ENCODE peak calls at places on chromosomes 16 and 17, in ten cellular contexts. C, A, P, L, V, T, G, K, M and J are unnamed samples.

GRCh38 chr17:80942360-80943345 is 49.0 kb upstream of the CHMP6 start:
- DNase-seq in C (no peak), A (peak), M (no peak), L (peak), K (no peak), P (peak), T (peak), V (peak), G (peak), J (no peak)

GRCh38 chr17:39763046-39763800 is 25.5 kb downstream of the GRB7 start:
- DNase-seq in M (no peak), P (peak), A (peak), G (no peak), K (no peak), C (no peak), V (no peak), L (no peak), T (no peak), J (no peak)

GRCh38 chr17:41773190-41773588 is 13.3 kb downstream of the JUP start:
- DNase-seq in C (no peak), K (peak), P (peak), T (peak), A (peak), L (peak), V (peak), G (peak), M (peak), J (no peak)

GRCh38 chr16:66548068-66548467 is 1.9 kb downstream of the TK2 start:
- DNase-seq in A (no peak), L (no peak), K (no peak), V (no peak), C (no peak), M (no peak), G (no peak), T (no peak), P (no peak), J (no peak)

GRCh38 chr17:63622571-63623390 is 564 bp downstream of the MAP3K3 start:
- DNase-seq in T (no peak), P (peak), M (peak), K (no peak), G (peak), L (peak), V (peak), C (peak), A (peak), J (peak)

GRCh38 chr17:66580178-66580577 is 254.7 kb upstream of the CACNG5 start:
- DNase-seq in P (peak), K (no peak), L (peak), M (no peak), V (peak), T (peak), G (peak), A (peak), C (no peak), J (no peak)

GRCh38 chr16:25748099-25748654 is 56.4 kb downstream of the HS3ST4 start:
- DNase-seq in V (no peak), C (no peak), M (no peak), G (no peak), K (no peak), P (no peak), L (no peak), A (no peak), T (no peak), J (no peak)

GRCh38 chr17:66963521-66964082 is 905 bp upstream of the CACNG4 start:
- DNase-seq in A (no peak), M (no peak), G (no peak), T (no peak), P (no peak), K (no peak), C (no peak), V (no peak), L (no peak), J (no peak)

GRCh38 chr16:85227924-85228462 is 115.7 kb upstream of the CIBAR2 start:
- DNase-seq in V (no peak), A (peak), T (no peak), L (peak), M (peak), P (peak), K (no peak), G (no peak), C (no peak), J (peak)

GRCh38 chr16:4696905-4697866 is 3.8 kb downstream of the NUDT16L1 start:
- DNase-seq in L (no peak), K (no peak), M (no peak), G (no peak), T (no peak), V (no peak), C (no peak), P (no peak), A (no peak), J (no peak)

GRCh38 chr17:74530751-74531150 is 524 bp downstream of the CD300LB start:
- DNase-seq in V (no peak), P (no peak), K (no peak), L (no peak), C (no peak), A (no peak), M (no peak), T (no peak), G (no peak), J (no peak)

GRCh38 chr17:80870401-80870800 is 121.2 kb upstream of the CHMP6 start:
- DNase-seq in A (no peak), L (peak), V (no peak), P (no peak), T (no peak), G (no peak), K (no peak), M (no peak), C (no peak), J (no peak)

GRCh38 chr17:77707546-77707945 is 251.0 kb upstream of the TNRC6C start:
- DNase-seq in L (no peak), G (no peak), C (no peak), P (no peak), V (no peak), T (no peak), K (no peak), M (no peak), A (no peak), J (no peak)

GRCh38 chr16:28108590-28109247 is 45.2 kb upstream of the GSG1L start:
- DNase-seq in G (peak), T (no peak), A (no peak), P (no peak), K (no peak), C (no peak), V (no peak), M (no peak), L (no peak), J (no peak)

GRCh38 chr16:17434006-17434405 is 36.8 kb downstream of the XYLT1 start:
- DNase-seq in P (peak), C (no peak), T (no peak), G (no peak), A (no peak), M (no peak), K (no peak), L (no peak), V (peak), J (no peak)

GRCh38 chr17:40854175-40854814 is 12.7 kb downstream of the KRT12 start:
- DNase-seq in K (peak), P (peak), M (no peak), A (peak), V (no peak), C (no peak), L (peak), T (peak), G (no peak), J (no peak)

GRCh38 chr17:62165378-62165722 is 100.3 kb upstream of the MED13 start:
- DNase-seq in K (peak), T (no peak), C (no peak), L (no peak), M (peak), G (no peak), P (no peak), A (no peak), V (no peak), J (peak)

GRCh38 chr17:66791337-66791736 is 43.6 kb upstream of the CACNG5 start:
- DNase-seq in L (no peak), C (no peak), A (no peak), K (no peak), V (no peak), M (no peak), T (no peak), P (no peak), G (no peak), J (no peak)

GRCh38 chr17:29136998-29137730 is 43.0 kb downstream of the MYO18A start:
- DNase-seq in K (no peak), G (no peak), P (no peak), V (no peak), T (no peak), A (peak), M (no peak), L (no peak), C (no peak), J (no peak)

GRCh38 chr17:60863892-60864673 is 186.4 kb downstream of the BCAS3 start:
- DNase-seq in C (no peak), A (no peak), L (no peak), V (no peak), G (no peak), T (no peak), K (no peak), P (peak), M (peak), J (no peak)

GRCh38 chr16:82639666-82640336 is 13.0 kb downstream of the CDH13 start:
- DNase-seq in K (peak), A (peak), P (peak), L (peak), C (peak), V (peak), M (peak), T (no peak), G (peak), J (no peak)

GRCh38 chr17:61389670-61390478 is 9.8 kb upstream of the TBX2 start:
- DNase-seq in L (no peak), T (no peak), G (peak), P (peak), C (no peak), K (no peak), M (peak), V (no peak), A (no peak), J (peak)

GRCh38 chr17:82302991-82303943 is 14.1 kb downstream of the CD7 start:
- DNase-seq in L (no peak), C (no peak), G (no peak), M (no peak), K (no peak), P (no peak), A (no peak), T (no peak), V (no peak), J (no peak)

GRCh38 chr16:11093578-11094074 is 149.3 kb downstream of the CLEC16A start:
- DNase-seq in K (no peak), A (no peak), M (no peak), T (no peak), V (no peak), P (no peak), L (no peak), G (no peak), C (no peak), J (no peak)

GRCh38 chr16:50626868-50627267 is 54.2 kb downstream of the SNX20 start:
- DNase-seq in M (no peak), C (no peak), L (no peak), P (no peak), K (no peak), V (no peak), A (no peak), G (no peak), T (no peak), J (no peak)

GRCh38 chr17:31580331-31581021 is 189.0 kb downstream of the RAB11FIP4 start:
- DNase-seq in L (peak), T (no peak), A (peak), V (no peak), M (peak), P (peak), C (no peak), K (no peak), G (peak), J (peak)

GRCh38 chr16:75486014-75486404 is 9.2 kb downstream of the CHST6 start:
- DNase-seq in M (peak), L (no peak), G (no peak), P (no peak), A (no peak), K (no peak), C (no peak), V (no peak), T (no peak), J (no peak)

GRCh38 chr17:72163474-72163873 is 42.7 kb downstream of the SOX9 start:
- DNase-seq in V (no peak), K (no peak), G (no peak), T (no peak), P (no peak), L (no peak), M (no peak), A (no peak), C (no peak), J (no peak)

GRCh38 chr17:61444075-61444474 is 8.1 kb upstream of the TBX4 start:
- DNase-seq in G (no peak), L (no peak), K (no peak), A (no peak), T (no peak), M (no peak), C (no peak), P (no peak), V (no peak), J (no peak)

GRCh38 chr17:66585472-66585871 is 249.4 kb upstream of the CACNG5 start:
- DNase-seq in L (no peak), A (no peak), P (no peak), G (no peak), K (no peak), C (no peak), V (no peak), M (no peak), T (no peak), J (no peak)

GRCh38 chr17:15408803-15409202 is 58.6 kb downstream of the CDRT4 start:
- DNase-seq in T (no peak), A (no peak), C (no peak), M (no peak), G (no peak), K (no peak), V (no peak), L (no peak), P (no peak), J (no peak)

GRCh38 chr17:10614536-10615155 is 42.5 kb downstream of the MYH3 start:
- DNase-seq in T (peak), P (peak), G (no peak), K (peak), L (peak), C (peak), M (peak), V (no peak), A (peak), J (peak)

GRCh38 chr17:75878174-75878998 is at the start of gene TRIM47:
- DNase-seq in M (no peak), L (peak), G (peak), A (no peak), V (peak), K (no peak), C (no peak), P (peak), T (no peak), J (no peak)

GRCh38 chr16:88387941-88388627 is 5.3 kb downstream of the ZNF469 start:
- DNase-seq in P (peak), V (peak), K (no peak), C (no peak), L (no peak), G (peak), T (no peak), A (no peak), M (no peak), J (no peak)

GRCh38 chr17:8739104-8739503 is 5.5 kb downstream of the CCDC42 start:
- DNase-seq in A (no peak), C (no peak), V (no peak), P (no peak), L (no peak), G (no peak), M (no peak), T (no peak), K (no peak), J (no peak)

GRCh38 chr16:85767569-85767968 is 16.7 kb upstream of the C16orf74 start:
- DNase-seq in V (no peak), K (peak), G (no peak), M (no peak), P (peak), A (peak), C (no peak), L (peak), T (peak), J (no peak)

GRCh38 chr17:40663252-40663651 is 1.7 kb downstream of the KRT222 start:
- DNase-seq in M (no peak), V (no peak), P (no peak), K (no peak), C (no peak), T (no peak), L (no peak), A (no peak), G (no peak), J (no peak)

GRCh38 chr17:65670667-65671371 is 109.4 kb upstream of the AXIN2 start:
- DNase-seq in G (no peak), A (no peak), T (no peak), M (no peak), C (no peak), L (no peak), V (no peak), P (no peak), K (no peak), J (no peak)

GRCh38 chr17:35238817-35239216 is 4.1 kb upstream of the SLFN5 start:
- DNase-seq in T (no peak), L (peak), V (no peak), G (no peak), P (peak), K (no peak), A (peak), M (no peak), C (no peak), J (no peak)

GRCh38 chr16:30068750-30069574 is 3.4 kb downstream of the ALDOA start:
- DNase-seq in T (no peak), L (no peak), A (peak), V (no peak), G (no peak), M (peak), K (no peak), C (no peak), P (peak), J (no peak)
- TF ChIP-seq CTCF in T (peak), L (peak), A (peak), V (peak), G (no peak), M (peak), K (peak), C (peak), P (peak), J (peak)

GRCh38 chr17:59558953-59559352 is 6.5 kb upstream of the DHX40 start:
- DNase-seq in P (peak), C (no peak), T (no peak), K (no peak), A (no peak), L (no peak), G (no peak), M (no peak), V (no peak), J (no peak)
- TF ChIP-seq CTCF in P (peak), C (peak), T (peak), K (peak), A (peak), L (no peak), G (no peak), M (peak), V (peak), J (no peak)

DNA sequence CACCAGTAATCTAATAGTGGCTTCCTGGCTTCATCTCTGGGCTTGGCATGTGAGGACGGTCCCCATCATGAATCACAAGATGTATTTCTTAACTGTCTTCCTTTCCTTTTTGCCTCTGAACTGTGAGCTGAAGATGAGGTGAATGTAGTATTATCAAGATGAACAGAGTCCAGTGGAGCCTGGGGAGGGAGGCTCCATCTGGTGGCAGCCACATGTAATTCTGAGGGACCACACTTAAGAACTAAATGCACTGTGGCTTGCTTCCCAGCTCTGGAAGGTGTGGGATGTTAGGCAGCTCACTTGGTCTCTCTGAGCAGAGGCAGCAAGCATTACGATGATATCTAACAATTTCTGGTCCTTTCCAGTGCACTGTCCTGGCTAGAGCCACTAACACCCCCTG is 354.9 kb upstream of the ASIC2 start:
- DNase-seq in A (no peak), L (peak), T (no peak), V (no peak), M (peak), P (peak), K (no peak), G (no peak), C (no peak), J (peak)
- TF ChIP-seq CTCF in A (peak), L (peak), T (peak), V (peak), M (peak), P (peak), K (no peak), G (no peak), C (peak), J (peak)

DNA sequence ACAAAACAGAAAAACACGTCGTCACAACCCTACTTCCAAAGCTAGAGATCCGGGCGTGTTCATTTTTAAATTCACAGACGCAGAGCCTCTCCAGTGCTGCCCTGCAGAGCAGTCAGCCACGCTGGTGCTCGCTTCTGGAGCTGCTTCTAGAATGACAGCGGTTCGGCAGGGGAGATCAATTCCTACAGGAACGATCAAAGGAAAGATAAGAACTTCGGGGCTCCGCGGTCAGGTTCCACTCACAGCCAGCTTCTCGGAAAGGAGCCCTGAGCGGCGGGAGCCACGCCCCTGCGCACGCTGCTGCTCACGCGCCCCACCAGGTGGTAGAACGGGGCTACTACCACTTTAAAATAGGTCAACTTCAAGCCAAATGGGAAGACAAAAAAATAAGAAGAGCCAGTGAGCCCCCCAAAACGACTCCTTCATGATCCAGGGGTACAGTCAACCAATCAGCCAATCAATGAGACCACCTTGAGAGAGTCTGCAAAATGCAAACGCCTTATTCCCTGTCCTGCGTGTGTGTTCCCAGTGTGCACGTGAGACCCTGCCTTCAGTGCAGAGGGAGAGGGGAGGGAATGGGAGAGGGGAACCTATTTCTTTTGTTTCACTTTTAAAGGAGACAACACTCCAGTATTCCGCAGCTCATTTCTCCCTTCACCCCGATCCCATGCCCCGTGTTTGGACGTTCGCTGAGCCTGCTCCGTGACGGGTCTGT is 209.7 kb downstream of the RBFOX3 start:
- DNase-seq in G (peak), P (peak), A (peak), M (peak), L (peak), K (peak), C (peak), V (peak), T (peak), J (peak)
- TF ChIP-seq CTCF in G (no peak), P (peak), A (peak), M (peak), L (peak), K (peak), C (peak), V (peak), T (peak), J (peak)